ENCODE peak calls at places on chromosome 9, in six cellular contexts. R is uterus, W is A549, J is SK-N-SH, U is H9, A is cardiac muscle cell. H is an unnamed sample.
A peak's percentile ranks its signal among the peaks of the same experiment; 100 is the strongest.

GRCh38 chr9:81716409-81716808 is 27.1 kb upstream of the TLE1 start:
- DNase-seq in R (no peak), W (no peak), J (no peak), U (no peak), A (peak; percentile 10), H (no peak)

GRCh38 chr9:91817493-91818225 is 132.4 kb downstream of the ROR2 start:
- DNase-seq in R (peak; percentile 39), W (no peak), J (no peak), U (peak; percentile 43), A (peak; percentile 87), H (peak; percentile 51)

GRCh38 chr9:19914044-19914443 is 125.2 kb upstream of the SLC24A2 start:
- DNase-seq in R (no peak), W (no peak), J (no peak), U (no peak), A (no peak), H (no peak)

GRCh38 chr9:15295761-15296405 is 11.1 kb downstream of the TTC39B start:
- DNase-seq in R (no peak), W (no peak), J (no peak), U (no peak), A (peak; percentile 63), H (peak; percentile 25)

GRCh38 chr9:127451681-127452480 is 571 bp downstream of the LRSAM1 start:
- DNase-seq in R (peak; percentile 63), W (peak; percentile 75), J (peak; percentile 81), U (peak; percentile 68), A (peak; percentile 48), H (peak; percentile 35)

GRCh38 chr9:96160168-96160567 is 141.8 kb downstream of the HSD17B3 start:
- DNase-seq in R (no peak), W (no peak), J (no peak), U (no peak), A (no peak), H (no peak)

GRCh38 chr9:4741365-4742031 is 496 bp upstream of the AK3 start:
- DNase-seq in R (no peak), W (no peak), J (no peak), U (peak; percentile 52), A (peak; percentile 32), H (no peak)

GRCh38 chr9:116491219-116491618 is 195.9 kb upstream of the TRIM32 start:
- DNase-seq in R (no peak), W (no peak), J (no peak), U (no peak), A (no peak), H (no peak)

GRCh38 chr9:130043654-130044623 is 950 bp upstream of the FNBP1 start:
- DNase-seq in R (peak; percentile 71), W (no peak), J (peak; percentile 42), U (peak; percentile 55), A (peak; percentile 83), H (no peak)

GRCh38 chr9:21028476-21028875 is 3.0 kb downstream of the HACD4 start:
- DNase-seq in R (no peak), W (no peak), J (no peak), U (no peak), A (no peak), H (no peak)

GRCh38 chr9:81729141-81729540 is 39.8 kb upstream of the TLE1 start:
- DNase-seq in R (no peak), W (no peak), J (no peak), U (no peak), A (no peak), H (no peak)

GRCh38 chr9:126661122-126661520 is 47.4 kb downstream of the LMX1B start:
- DNase-seq in R (no peak), W (no peak), J (no peak), U (no peak), A (no peak), H (no peak)

GRCh38 chr9:84667571-84668203 is 1.8 kb upstream of the NTRK2 start:
- DNase-seq in R (no peak), W (peak; percentile 41), J (peak; percentile 59), U (peak; percentile 50), A (peak; percentile 45), H (peak; percentile 79)

GRCh38 chr9:8895498-8896224 is 1096.1 kb upstream of the DMAC1 start:
- DNase-seq in R (no peak), W (peak; percentile 28), J (peak; percentile 41), U (no peak), A (peak; percentile 71), H (peak; percentile 49)

GRCh38 chr9:80649001-80649420 is 1040.3 kb downstream of the TLE1 start:
- DNase-seq in R (peak; percentile 65), W (no peak), J (no peak), U (no peak), A (peak; percentile 93), H (no peak)

GRCh38 chr9:113963017-113963620 is 87.0 kb downstream of the ZNF618 start:
- DNase-seq in R (no peak), W (peak; percentile 62), J (peak; percentile 48), U (peak; percentile 67), A (peak; percentile 77), H (no peak)

GRCh38 chr9:26326473-26327044 is 566.0 kb downstream of the CAAP1 start:
- DNase-seq in R (peak; percentile 20), W (peak; percentile 72), J (peak; percentile 44), U (peak; percentile 45), A (peak; percentile 84), H (peak; percentile 84)

GRCh38 chr9:41229408-41230401 is 40.6 kb upstream of the ZNG1F start:
- DNase-seq in R (no peak), W (peak; percentile 21), J (peak; percentile 12), U (peak; percentile 54), A (peak; percentile 7), H (peak; percentile 18)

GRCh38 chr9:123108976-123109375 is 75.5 kb downstream of the GPR21 start:
- DNase-seq in R (no peak), W (no peak), J (no peak), U (no peak), A (no peak), H (no peak)

GRCh38 chr9:34986541-34987047 is 3.0 kb upstream of the DNAJB5 start:
- DNase-seq in R (no peak), W (no peak), J (peak; percentile 75), U (peak; percentile 59), A (peak; percentile 36), H (peak; percentile 69)

GRCh38 chr9:20994486-20994885 is 37.0 kb downstream of the HACD4 start:
- DNase-seq in R (no peak), W (no peak), J (no peak), U (no peak), A (peak; percentile 42), H (no peak)

GRCh38 chr9:33159760-33160127 is 7.4 kb downstream of the B4GALT1 start:
- DNase-seq in R (no peak), W (peak; percentile 66), J (peak; percentile 43), U (no peak), A (peak; percentile 87), H (no peak)

GRCh38 chr9:134538856-134539562 is 102.6 kb upstream of the COL5A1 start:
- DNase-seq in R (no peak), W (no peak), J (no peak), U (no peak), A (peak; percentile 80), H (no peak)

GRCh38 chr9:4327504-4328191 is 27.8 kb upstream of the GLIS3 start:
- DNase-seq in R (no peak), W (no peak), J (no peak), U (no peak), A (peak; percentile 46), H (no peak)

GRCh38 chr9:88742483-88742882 is 207.5 kb downstream of the NXNL2 start:
- DNase-seq in R (peak; percentile 36), W (no peak), J (no peak), U (no peak), A (peak; percentile 81), H (no peak)

GRCh38 chr9:127783644-127784043 is 2.2 kb upstream of the CDK9 start:
- DNase-seq in R (no peak), W (no peak), J (no peak), U (no peak), A (no peak), H (no peak)

GRCh38 chr9:224540-225520 is 10.2 kb downstream of the DOCK8 start:
- DNase-seq in R (no peak), W (peak; percentile 22), J (no peak), U (no peak), A (no peak), H (no peak)

GRCh38 chr9:126379661-126380365 is 53.2 kb downstream of the MVB12B start:
- DNase-seq in R (no peak), W (no peak), J (no peak), U (peak; percentile 15), A (no peak), H (no peak)

GRCh38 chr9:134130503-134131375 is 5.1 kb upstream of the WDR5 start:
- DNase-seq in R (peak; percentile 56), W (no peak), J (no peak), U (peak; percentile 87), A (peak; percentile 39), H (peak; percentile 13)

GRCh38 chr9:10331157-10331556 is 281.6 kb downstream of the PTPRD start:
- DNase-seq in R (no peak), W (no peak), J (no peak), U (no peak), A (no peak), H (peak; percentile 22)

GRCh38 chr9:30796806-30797205 is 1587.6 kb upstream of the ACO1 start:
- DNase-seq in R (no peak), W (no peak), J (no peak), U (no peak), A (no peak), H (no peak)

GRCh38 chr9:100317706-100318105 is 35.0 kb downstream of the TEX10 start:
- DNase-seq in R (no peak), W (no peak), J (no peak), U (no peak), A (peak; percentile 35), H (no peak)

GRCh38 chr9:77221431-77221830 is 44.1 kb downstream of the VPS13A start:
- DNase-seq in R (no peak), W (no peak), J (no peak), U (no peak), A (no peak), H (no peak)

GRCh38 chr9:134669556-134669955 is 28.0 kb downstream of the COL5A1 start:
- DNase-seq in R (no peak), W (no peak), J (no peak), U (no peak), A (peak; percentile 45), H (no peak)

GRCh38 chr9:136660971-136661540 is 1.7 kb upstream of the EGFL7 start:
- DNase-seq in R (no peak), W (no peak), J (no peak), U (no peak), A (no peak), H (no peak)

GRCh38 chr9:114449236-114449635 is 56.0 kb downstream of the WHRN start:
- DNase-seq in R (no peak), W (no peak), J (no peak), U (no peak), A (no peak), H (no peak)

H was measured in retina.